ENCODE peak calls at places on chromosome 2, in nine cellular contexts. S is stimulated activated CD4-positive, alpha-beta T cell treated with anti-CD3 and anti-CD28 coated beads, Interleukin-1b, Interleukin-23, amount 100 ng/mL, for 4 hours; K is colonic mucosa; W is amniotic stem cell; J is AG04450; V is left ventricle myocardium superior; O is HCT116; D is Panc1; Z is activated T-helper 1 cell treated with anti-CD3 and anti-CD28 coated beads, Interleukin-2, amount 50 U/mL, for 16 hours. C is an unnamed sample.

GRCh38 chr2:72579595-72580180 is 246.1 kb downstream of the EXOC6B start:
- DNase-seq in Z (no peak), J (peak), S (no peak), O (peak), W (peak), K (no peak), V (no peak), D (no peak), C (peak)

GRCh38 chr2:220228310-220229006 is 601.0 kb downstream of the SLC4A3 start:
- DNase-seq in O (peak), W (peak), K (no peak), Z (no peak), V (no peak), D (peak), J (peak), S (no peak), C (no peak)

GRCh38 chr2:106623424-106623823 is 136.3 kb downstream of the CD8B2 start:
- DNase-seq in S (no peak), V (no peak), K (no peak), D (no peak), W (no peak), Z (no peak), J (no peak), O (no peak), C (no peak)

GRCh38 chr2:173652731-173653426 is 298.2 kb downstream of the CDCA7 start:
- DNase-seq in Z (no peak), D (peak), S (no peak), K (no peak), W (peak), V (no peak), O (peak), J (peak), C (peak)

GRCh38 chr2:241762933-241763369 is 13.7 kb upstream of the GAL3ST2 start:
- DNase-seq in S (peak), W (no peak), V (no peak), Z (no peak), J (no peak), D (no peak), O (no peak), K (no peak), C (no peak)

GRCh38 chr2:127081826-127082633 is 24.9 kb downstream of the BIN1 start:
- DNase-seq in O (no peak), K (no peak), V (peak), S (peak), Z (peak), D (no peak), J (no peak), W (no peak), C (no peak)

GRCh38 chr2:163155279-163155883 is 316.8 kb upstream of the KCNH7 start:
- DNase-seq in W (no peak), V (no peak), K (no peak), O (peak), J (no peak), S (no peak), D (no peak), Z (no peak), C (no peak)

GRCh38 chr2:219570924-219571310 is 422 bp downstream of the OBSL1 start:
- DNase-seq in S (no peak), O (no peak), W (no peak), J (no peak), V (peak), Z (no peak), K (no peak), D (no peak), C (no peak)

GRCh38 chr2:54669677-54670484 is 53.6 kb upstream of the EML6 start:
- DNase-seq in Z (no peak), W (no peak), S (no peak), V (no peak), K (peak), O (no peak), J (no peak), D (no peak), C (no peak)

GRCh38 chr2:102301867-102302362 is 9.4 kb upstream of the IL1RL1 start:
- DNase-seq in K (peak), S (peak), D (peak), V (no peak), Z (no peak), O (peak), J (no peak), W (no peak), C (no peak)

GRCh38 chr2:73078457-73079411 is 7.2 kb upstream of the SFXN5 start:
- DNase-seq in V (no peak), K (no peak), W (no peak), S (no peak), O (no peak), Z (no peak), D (no peak), J (no peak), C (no peak)

GRCh38 chr2:69221512-69221911 is 165.5 kb downstream of the GFPT1 start:
- DNase-seq in Z (no peak), J (no peak), O (no peak), S (no peak), V (no peak), D (no peak), K (no peak), W (no peak), C (no peak)

GRCh38 chr2:184049566-184049965 is 548.8 kb upstream of the ZNF804A start:
- DNase-seq in Z (no peak), S (no peak), W (no peak), O (no peak), J (no peak), K (no peak), V (no peak), D (no peak), C (no peak)

GRCh38 chr2:38750793-38751042 is 443 bp downstream of the SRSF7 start:
- DNase-seq in K (peak), V (peak), Z (peak), W (no peak), J (no peak), O (no peak), S (peak), D (no peak), C (no peak)

GRCh38 chr2:28403388-28403956 is 10.8 kb downstream of the FOSL2 start:
- DNase-seq in S (no peak), W (no peak), O (no peak), D (no peak), K (no peak), Z (no peak), V (no peak), J (no peak), C (no peak)

GRCh38 chr2:159209341-159210306 is 76.9 kb downstream of the WDSUB1 start:
- DNase-seq in Z (peak), S (no peak), W (no peak), J (no peak), V (no peak), K (peak), D (no peak), O (no peak), C (no peak)

GRCh38 chr2:100321881-100322820 is at the start of gene LONRF2:
- DNase-seq in K (no peak), O (no peak), J (no peak), V (peak), S (no peak), W (no peak), Z (no peak), D (no peak), C (no peak)

GRCh38 chr2:206875701-206876100 is 63.6 kb upstream of the CPO start:
- DNase-seq in K (no peak), O (no peak), D (no peak), J (no peak), V (no peak), S (no peak), Z (no peak), W (no peak), C (no peak)

GRCh38 chr2:38406597-38407110 is 29.6 kb upstream of the ATL2 start:
- DNase-seq in V (peak), K (no peak), W (no peak), J (no peak), Z (no peak), S (no peak), D (no peak), O (no peak), C (no peak)

GRCh38 chr2:105812180-105813044 is 67.7 kb downstream of the NCK2 start:
- DNase-seq in W (no peak), Z (no peak), S (no peak), D (no peak), J (peak), K (no peak), O (no peak), V (peak), C (no peak)

GRCh38 chr2:152523091-152523490 is 188.1 kb downstream of the FMNL2 start:
- DNase-seq in V (no peak), D (no peak), O (no peak), Z (no peak), W (no peak), S (no peak), J (no peak), K (no peak), C (no peak)

GRCh38 chr2:38279201-38279600 is 97.9 kb downstream of the ATL2 start:
- DNase-seq in D (no peak), K (no peak), O (no peak), V (no peak), Z (no peak), W (no peak), S (no peak), J (no peak), C (no peak)

GRCh38 chr2:196229013-196229412 is 57.6 kb upstream of the STK17B start:
- DNase-seq in V (no peak), J (no peak), Z (no peak), W (no peak), D (no peak), O (no peak), K (no peak), S (no peak), C (no peak)

GRCh38 chr2:18159899-18160298 is 281.4 kb downstream of the KCNS3 start:
- DNase-seq in D (no peak), S (no peak), Z (no peak), O (no peak), J (no peak), V (no peak), W (no peak), K (no peak), C (no peak)

GRCh38 chr2:218387369-218388194 is 5.5 kb downstream of the SLC11A1 start:
- DNase-seq in V (peak), J (peak), W (no peak), S (no peak), O (no peak), K (peak), Z (no peak), D (no peak), C (no peak)

GRCh38 chr2:158570869-158571268 is 114.1 kb downstream of the PKP4 start:
- DNase-seq in W (no peak), V (no peak), S (no peak), D (no peak), J (no peak), Z (no peak), K (no peak), O (no peak), C (no peak)

GRCh38 chr2:39542523-39542922 is 105.4 kb upstream of the MAP4K3 start:
- DNase-seq in V (no peak), W (no peak), Z (no peak), K (no peak), O (no peak), D (no peak), S (no peak), J (no peak), C (no peak)

GRCh38 chr2:134228493-134228903 is 25.4 kb upstream of the MGAT5 start:
- DNase-seq in O (no peak), J (no peak), W (no peak), Z (no peak), V (no peak), D (no peak), K (peak), S (no peak), C (no peak)

GRCh38 chr2:54581326-54582039 is 125.4 kb downstream of the SPTBN1 start:
- DNase-seq in J (no peak), S (no peak), D (no peak), O (no peak), W (no peak), K (no peak), V (no peak), Z (no peak), C (no peak)

GRCh38 chr2:65129276-65129612 is 662 bp downstream of the RAB1A start:
- DNase-seq in Z (no peak), D (no peak), J (no peak), O (no peak), W (no peak), V (no peak), K (peak), S (peak), C (no peak)

GRCh38 chr2:241659150-241659739 is 21.8 kb downstream of the ATG4B start:
- DNase-seq in S (peak), Z (no peak), D (peak), V (peak), W (no peak), J (peak), K (peak), O (no peak), C (no peak)